ENCODE peak calls at places on chromosomes 7 and 10, in four cellular contexts. One of them, this sample, is unnamed.

GRCh38 chr7:36677769-36678435 is 46.4 kb downstream of the AOAH start:
- DNase-seq in H1: no peak
- DNase-seq in H9: no peak
- DNase-seq in IMR-90: no peak
- DNase-seq in this sample: no peak

GRCh38 chr7:4726051-4726450 is 44.0 kb downstream of the FOXK1 start:
- DNase-seq in IMR-90: no peak
- DNase-seq in H9: no peak
- DNase-seq in H1: no peak
- DNase-seq in this sample: no peak

GRCh38 chr7:26949319-26949718 is 84.9 kb upstream of the SKAP2 start:
- DNase-seq in IMR-90: no peak
- DNase-seq in H1: no peak
- DNase-seq in H9: no peak
- DNase-seq in this sample: peak

GRCh38 chr7:157928808-157929425 is 592.1 kb downstream of the DNAJB6 start:
- DNase-seq in H9: no peak
- DNase-seq in H1: no peak
- DNase-seq in IMR-90: no peak
- DNase-seq in this sample: no peak

GRCh38 chr10:310371-310770 is 175.1 kb downstream of the ZMYND11 start:
- DNase-seq in IMR-90: no peak
- DNase-seq in H1: no peak
- DNase-seq in H9: no peak
- DNase-seq in this sample: no peak

GRCh38 chr7:138979988-138980574 is 1.1 kb downstream of the KIAA1549 start:
- DNase-seq in H9: no peak
- DNase-seq in IMR-90: no peak
- DNase-seq in H1: no peak
- DNase-seq in this sample: no peak

GRCh38 chr10:46018453-46019169 is 11.8 kb downstream of the NCOA4 start:
- DNase-seq in H9: no peak
- DNase-seq in IMR-90: peak
- DNase-seq in H1: no peak
- DNase-seq in this sample: no peak

GRCh38 chr10:34075269-34075926 is 739.7 kb downstream of the PARD3 start:
- DNase-seq in H9: no peak
- DNase-seq in H1: no peak
- DNase-seq in IMR-90: no peak
- DNase-seq in this sample: no peak

GRCh38 chr7:33798671-33799325 is 106.5 kb upstream of the BMPER start:
- DNase-seq in H9: no peak
- DNase-seq in H1: no peak
- DNase-seq in IMR-90: no peak
- DNase-seq in this sample: peak

GRCh38 chr7:108684629-108685028 is 115.0 kb downstream of the DNAJB9 start:
- DNase-seq in IMR-90: no peak
- DNase-seq in H1: no peak
- DNase-seq in H9: no peak
- DNase-seq in this sample: no peak

GRCh38 chr10:101778781-101779543 is 3.0 kb upstream of the FGF8 start:
- DNase-seq in H1: no peak
- DNase-seq in IMR-90: no peak
- DNase-seq in H9: peak
- DNase-seq in this sample: peak

GRCh38 chr10:34547283-34547682 is 267.8 kb downstream of the PARD3 start:
- DNase-seq in IMR-90: peak
- DNase-seq in H1: no peak
- DNase-seq in H9: no peak
- DNase-seq in this sample: no peak

GRCh38 chr10:35934637-35934995 is 292.5 kb upstream of the FZD8 start:
- DNase-seq in IMR-90: no peak
- DNase-seq in H1: no peak
- DNase-seq in H9: no peak
- DNase-seq in this sample: no peak

DNA sequence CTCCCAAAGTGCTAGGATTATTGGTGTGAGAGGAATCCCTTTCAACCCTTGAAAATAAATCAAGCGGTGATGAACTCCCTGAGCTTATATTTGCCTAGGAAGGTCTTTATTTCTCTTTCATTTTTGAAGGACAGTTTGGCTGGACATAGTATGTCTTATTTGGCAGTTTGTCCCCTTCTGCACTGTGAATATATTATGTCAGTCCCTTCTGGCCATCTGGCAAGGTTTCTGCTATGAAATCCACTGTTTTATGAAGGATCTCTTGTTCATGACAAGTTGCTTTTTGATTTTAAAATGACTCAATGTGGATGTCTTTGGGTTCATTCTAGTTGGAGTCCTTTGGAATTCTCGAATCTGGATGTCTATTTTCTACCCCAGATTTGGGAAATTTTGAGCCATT is 21.7 kb upstream of the MCM10 start:
- DNase-seq in IMR-90: no peak
- DNase-seq in H1: no peak
- DNase-seq in H9: no peak
- DNase-seq in this sample: no peak
- H4K5ac ChIP-seq in IMR-90: no peak
- H4K5ac ChIP-seq in H1: no peak
- H4K5ac ChIP-seq in H9: no peak
- H4K5ac ChIP-seq in this sample: no peak

GRCh38 chr10:124544711-124545110 is 83.1 kb downstream of the LHPP start:
- DNase-seq in H9: no peak
- DNase-seq in IMR-90: no peak
- DNase-seq in H1: no peak
- DNase-seq in this sample: no peak
- H2BK5ac ChIP-seq in H9: no peak
- H2BK5ac ChIP-seq in IMR-90: no peak
- H2BK5ac ChIP-seq in H1: no peak
- H2BK5ac ChIP-seq in this sample: no peak

DNA sequence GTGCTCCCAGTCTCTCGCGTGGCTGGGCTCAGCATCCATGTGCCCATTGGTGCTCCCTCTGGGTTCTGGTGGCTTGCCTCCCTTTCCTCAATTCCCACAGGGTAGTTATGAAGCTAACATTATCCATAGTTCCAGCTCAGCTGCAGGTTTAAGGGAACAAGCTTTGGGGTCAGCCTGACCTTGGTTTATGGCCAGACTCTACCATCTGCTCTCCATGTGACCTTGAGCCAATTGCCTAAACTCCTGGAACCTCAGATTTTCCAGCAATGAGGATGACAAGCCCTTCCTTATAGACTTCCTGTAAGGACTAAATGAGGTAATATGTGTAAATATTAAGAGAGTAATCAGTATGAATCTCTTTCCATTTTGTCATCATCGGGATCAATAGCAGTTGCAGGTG is 10.1 kb upstream of the SLC29A3 start:
- DNase-seq in H1: no peak
- DNase-seq in IMR-90: no peak
- DNase-seq in H9: no peak
- DNase-seq in this sample: no peak
- H4K5ac ChIP-seq in H1: no peak
- H4K5ac ChIP-seq in IMR-90: no peak
- H4K5ac ChIP-seq in H9: no peak
- H4K5ac ChIP-seq in this sample: no peak

DNA sequence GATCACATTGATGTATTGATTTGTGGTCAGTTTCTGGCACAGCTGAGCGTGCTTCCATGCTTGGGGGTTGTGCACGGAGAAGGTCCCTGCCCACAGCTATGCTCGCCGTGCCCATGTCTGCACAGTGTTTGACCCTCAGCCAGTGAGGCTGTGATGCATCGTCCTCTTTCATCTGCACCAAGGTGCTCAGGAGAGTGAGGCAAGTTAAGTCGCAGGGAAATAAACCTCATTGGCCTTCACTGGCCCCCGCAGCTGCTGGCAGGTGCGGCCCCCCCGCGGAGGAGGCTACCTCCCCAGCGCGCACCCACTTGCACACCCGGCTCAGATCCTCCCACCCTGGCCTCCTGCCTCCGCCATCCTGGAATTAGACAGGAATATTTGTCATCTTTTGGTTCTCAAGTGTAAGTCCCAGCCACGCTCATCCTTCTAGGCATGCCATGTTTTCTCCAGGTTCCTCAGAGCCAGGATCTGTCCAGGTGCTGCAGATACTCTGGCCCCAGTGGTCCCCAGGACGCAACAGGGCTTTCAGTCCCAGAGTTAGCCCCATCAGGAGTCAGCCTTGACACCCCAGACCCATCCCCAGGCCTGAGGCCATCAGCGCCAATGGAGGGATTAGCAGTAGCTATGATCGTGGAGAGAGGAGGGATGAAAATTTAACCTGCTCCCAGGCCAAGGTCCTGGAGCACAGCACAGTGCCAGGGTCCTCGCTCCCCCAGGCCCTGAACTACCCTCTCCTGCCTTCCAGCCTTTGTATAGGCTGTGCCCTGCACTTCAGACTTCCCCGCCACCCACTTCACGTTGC is 93.7 kb downstream of the OAT start:
- DNase-seq in H1: no peak
- DNase-seq in H9: no peak
- DNase-seq in IMR-90: no peak
- DNase-seq in this sample: no peak
- H2BK5ac ChIP-seq in H1: no peak
- H2BK5ac ChIP-seq in H9: no peak
- H2BK5ac ChIP-seq in IMR-90: no peak
- H2BK5ac ChIP-seq in this sample: no peak

DNA sequence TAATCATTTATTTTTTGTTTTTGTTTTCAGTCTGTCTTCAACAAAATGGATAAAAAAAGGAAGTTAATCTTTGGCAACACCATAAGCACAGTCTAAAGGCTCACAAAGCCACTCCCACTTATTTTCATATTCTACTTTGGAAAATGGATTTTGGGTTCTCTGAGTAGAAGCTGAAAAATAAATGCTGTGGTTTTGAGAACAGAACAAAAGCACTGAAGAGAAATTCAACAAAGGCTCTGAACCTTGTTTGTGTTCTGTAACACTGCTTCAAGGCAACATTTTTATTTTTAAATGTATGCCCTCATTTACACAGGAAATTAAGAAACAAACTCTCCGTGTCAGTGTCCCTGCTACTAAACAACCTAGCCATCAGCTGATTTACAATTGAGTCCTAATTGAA is 81.3 kb upstream of the LRRN3 start:
- DNase-seq in IMR-90: no peak
- DNase-seq in H9: no peak
- DNase-seq in H1: no peak
- DNase-seq in this sample: no peak
- H4K5ac ChIP-seq in IMR-90: no peak
- H4K5ac ChIP-seq in H9: no peak
- H4K5ac ChIP-seq in H1: no peak
- H4K5ac ChIP-seq in this sample: no peak

DNA sequence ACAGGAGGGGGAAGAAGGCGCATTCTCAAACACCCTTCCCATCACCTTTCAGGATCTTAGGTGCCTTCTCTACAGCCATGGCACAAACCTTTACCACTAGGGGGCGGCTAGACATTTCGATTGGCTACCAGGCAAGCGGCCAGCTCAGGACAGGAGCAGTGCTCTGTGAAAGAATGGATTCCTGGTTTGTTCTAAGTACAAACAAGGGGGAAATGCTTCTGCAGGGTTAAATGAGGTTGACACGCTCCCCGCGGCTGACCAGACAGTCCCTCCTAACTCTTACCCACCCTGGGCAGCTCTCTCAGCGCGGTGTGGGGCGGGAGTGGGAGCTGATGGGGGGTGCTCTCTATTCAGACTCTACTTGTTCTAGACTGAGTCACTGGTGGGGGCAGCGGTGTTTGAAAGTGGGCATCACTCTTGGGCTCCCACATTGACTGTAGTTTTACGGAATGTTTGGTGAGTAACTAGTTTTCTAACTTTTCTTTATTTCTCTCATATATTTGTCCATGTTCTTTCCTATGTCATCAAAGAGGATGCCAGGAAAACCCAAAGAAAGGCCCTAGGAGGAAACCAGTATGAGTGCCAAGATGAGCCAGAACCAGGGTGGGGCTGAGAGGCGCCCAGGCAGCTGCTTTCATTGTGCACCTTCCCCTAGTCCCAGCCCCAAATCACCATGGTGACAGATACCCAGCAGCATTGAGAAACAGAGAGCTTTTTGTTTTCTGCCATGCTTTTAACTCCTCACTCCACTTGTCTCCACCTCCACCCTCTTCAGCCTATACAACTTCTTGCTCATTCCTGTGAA is 61.4 kb upstream of the GPR158 start:
- DNase-seq in IMR-90: peak
- DNase-seq in H9: peak
- DNase-seq in H1: peak
- DNase-seq in this sample: peak
- H2BK5ac ChIP-seq in IMR-90: no peak
- H2BK5ac ChIP-seq in H9: no peak
- H2BK5ac ChIP-seq in H1: no peak
- H2BK5ac ChIP-seq in this sample: no peak

GRCh38 chr10:51524041-51524440 is 175.4 kb downstream of the CSTF2T start:
- DNase-seq in H1: no peak
- DNase-seq in H9: no peak
- DNase-seq in IMR-90: peak
- DNase-seq in this sample: no peak
- H4K5ac ChIP-seq in H1: no peak
- H4K5ac ChIP-seq in H9: no peak
- H4K5ac ChIP-seq in IMR-90: no peak
- H4K5ac ChIP-seq in this sample: no peak

GRCh38 chr7:90923576-90923975 is 327.5 kb downstream of the CDK14 start:
- DNase-seq in H1: no peak
- DNase-seq in IMR-90: peak
- DNase-seq in H9: no peak
- DNase-seq in this sample: no peak
- H2BK5ac ChIP-seq in H1: no peak
- H2BK5ac ChIP-seq in IMR-90: no peak
- H2BK5ac ChIP-seq in H9: no peak
- H2BK5ac ChIP-seq in this sample: no peak

GRCh38 chr7:105600720-105601550 is 19.6 kb upstream of the EFCAB10 start:
- DNase-seq in IMR-90: no peak
- DNase-seq in H9: peak
- DNase-seq in H1: peak
- DNase-seq in this sample: peak

GRCh38 chr7:105594034-105594433 is 12.7 kb upstream of the EFCAB10 start:
- DNase-seq in H9: no peak
- DNase-seq in H1: no peak
- DNase-seq in IMR-90: no peak
- DNase-seq in this sample: no peak

GRCh38 chr7:105599551-105599950 is 18.3 kb upstream of the EFCAB10 start:
- DNase-seq in IMR-90: no peak
- DNase-seq in H1: no peak
- DNase-seq in H9: no peak
- DNase-seq in this sample: no peak

GRCh38 chr7:105591522-105591921 is 10.2 kb upstream of the EFCAB10 start:
- DNase-seq in H1: no peak
- DNase-seq in H9: no peak
- DNase-seq in IMR-90: no peak
- DNase-seq in this sample: no peak

GRCh38 chr7:105596866-105597265 is 15.6 kb upstream of the EFCAB10 start:
- DNase-seq in H9: no peak
- DNase-seq in H1: no peak
- DNase-seq in IMR-90: no peak
- DNase-seq in this sample: peak
- H4K5ac ChIP-seq in H9: no peak
- H4K5ac ChIP-seq in H1: no peak
- H4K5ac ChIP-seq in IMR-90: no peak
- H4K5ac ChIP-seq in this sample: no peak